ENCODE peak calls at places on chromosomes 16 and 17, in nine cellular contexts. One of them, this sample, is unnamed.

GRCh38 chr17:19753661-19754463 is 5.8 kb upstream of the ALDH3A1 start:
- DNase-seq in lung microvascular endothelial cell: no peak
- DNase-seq in activated T-cell treated with anti-CD3 and anti-CD28 coated beads, Interleukin-2, amount 50 U/mL, for 24 hours: no peak
- DNase-seq in iris pigment epithelial cell: no peak
- DNase-seq in MCF 10A: peak
- DNase-seq in NCI-H1105 treated with DMSO at 0.1 percent for 48 hours: peak
- DNase-seq in stimulated activated CD4-positive, alpha-beta T cell treated with anti-CD3 and anti-CD28 coated beads, Interleukin-12 subunit alpha, Interleukin-12 subunit beta, amount 100 ng/mL, for 48 hours: no peak
- DNase-seq in EL: peak
- DNase-seq in astrocyte of the spinal cord: no peak
- DNase-seq in this sample: peak

GRCh38 chr16:10172848-10173655 is 9.2 kb downstream of the GRIN2A start:
- DNase-seq in lung microvascular endothelial cell: no peak
- DNase-seq in activated T-cell treated with anti-CD3 and anti-CD28 coated beads, Interleukin-2, amount 50 U/mL, for 24 hours: no peak
- DNase-seq in iris pigment epithelial cell: no peak
- DNase-seq in MCF 10A: peak
- DNase-seq in NCI-H1105 treated with DMSO at 0.1 percent for 48 hours: no peak
- DNase-seq in stimulated activated CD4-positive, alpha-beta T cell treated with anti-CD3 and anti-CD28 coated beads, Interleukin-12 subunit alpha, Interleukin-12 subunit beta, amount 100 ng/mL, for 48 hours: no peak
- DNase-seq in EL: peak
- DNase-seq in astrocyte of the spinal cord: peak
- DNase-seq in this sample: no peak

GRCh38 chr17:80279895-80280294 is 19.2 kb downstream of the RNF213 start:
- DNase-seq in lung microvascular endothelial cell: peak
- DNase-seq in activated T-cell treated with anti-CD3 and anti-CD28 coated beads, Interleukin-2, amount 50 U/mL, for 24 hours: no peak
- DNase-seq in iris pigment epithelial cell: peak
- DNase-seq in MCF 10A: peak
- DNase-seq in NCI-H1105 treated with DMSO at 0.1 percent for 48 hours: no peak
- DNase-seq in stimulated activated CD4-positive, alpha-beta T cell treated with anti-CD3 and anti-CD28 coated beads, Interleukin-12 subunit alpha, Interleukin-12 subunit beta, amount 100 ng/mL, for 48 hours: no peak
- DNase-seq in EL: peak
- DNase-seq in astrocyte of the spinal cord: peak
- DNase-seq in this sample: no peak

GRCh38 chr17:74334393-74335039 is 8.5 kb downstream of the KIF19 start:
- DNase-seq in lung microvascular endothelial cell: no peak
- DNase-seq in activated T-cell treated with anti-CD3 and anti-CD28 coated beads, Interleukin-2, amount 50 U/mL, for 24 hours: no peak
- DNase-seq in iris pigment epithelial cell: peak
- DNase-seq in MCF 10A: no peak
- DNase-seq in NCI-H1105 treated with DMSO at 0.1 percent for 48 hours: no peak
- DNase-seq in stimulated activated CD4-positive, alpha-beta T cell treated with anti-CD3 and anti-CD28 coated beads, Interleukin-12 subunit alpha, Interleukin-12 subunit beta, amount 100 ng/mL, for 48 hours: no peak
- DNase-seq in EL: no peak
- DNase-seq in astrocyte of the spinal cord: peak
- DNase-seq in this sample: no peak

GRCh38 chr16:70611224-70611598 is 35.1 kb upstream of the IL34 start:
- DNase-seq in lung microvascular endothelial cell: no peak
- DNase-seq in activated T-cell treated with anti-CD3 and anti-CD28 coated beads, Interleukin-2, amount 50 U/mL, for 24 hours: no peak
- DNase-seq in iris pigment epithelial cell: no peak
- DNase-seq in MCF 10A: no peak
- DNase-seq in NCI-H1105 treated with DMSO at 0.1 percent for 48 hours: no peak
- DNase-seq in stimulated activated CD4-positive, alpha-beta T cell treated with anti-CD3 and anti-CD28 coated beads, Interleukin-12 subunit alpha, Interleukin-12 subunit beta, amount 100 ng/mL, for 48 hours: no peak
- DNase-seq in EL: no peak
- DNase-seq in astrocyte of the spinal cord: no peak
- DNase-seq in this sample: no peak

GRCh38 chr16:12637002-12637401 is 166.7 kb downstream of the CPPED1 start:
- DNase-seq in lung microvascular endothelial cell: no peak
- DNase-seq in activated T-cell treated with anti-CD3 and anti-CD28 coated beads, Interleukin-2, amount 50 U/mL, for 24 hours: no peak
- DNase-seq in iris pigment epithelial cell: peak
- DNase-seq in MCF 10A: no peak
- DNase-seq in NCI-H1105 treated with DMSO at 0.1 percent for 48 hours: no peak
- DNase-seq in stimulated activated CD4-positive, alpha-beta T cell treated with anti-CD3 and anti-CD28 coated beads, Interleukin-12 subunit alpha, Interleukin-12 subunit beta, amount 100 ng/mL, for 48 hours: no peak
- DNase-seq in EL: no peak
- DNase-seq in astrocyte of the spinal cord: no peak
- DNase-seq in this sample: no peak

GRCh38 chr16:1502092-1503004 is 9.2 kb downstream of the TELO2 start:
- DNase-seq in lung microvascular endothelial cell: no peak
- DNase-seq in activated T-cell treated with anti-CD3 and anti-CD28 coated beads, Interleukin-2, amount 50 U/mL, for 24 hours: no peak
- DNase-seq in iris pigment epithelial cell: no peak
- DNase-seq in MCF 10A: no peak
- DNase-seq in NCI-H1105 treated with DMSO at 0.1 percent for 48 hours: no peak
- DNase-seq in stimulated activated CD4-positive, alpha-beta T cell treated with anti-CD3 and anti-CD28 coated beads, Interleukin-12 subunit alpha, Interleukin-12 subunit beta, amount 100 ng/mL, for 48 hours: no peak
- DNase-seq in EL: no peak
- DNase-seq in astrocyte of the spinal cord: no peak
- DNase-seq in this sample: no peak

GRCh38 chr17:67467500-67468481 is 90.7 kb downstream of the PITPNC1 start:
- DNase-seq in lung microvascular endothelial cell: no peak
- DNase-seq in activated T-cell treated with anti-CD3 and anti-CD28 coated beads, Interleukin-2, amount 50 U/mL, for 24 hours: no peak
- DNase-seq in iris pigment epithelial cell: no peak
- DNase-seq in MCF 10A: no peak
- DNase-seq in NCI-H1105 treated with DMSO at 0.1 percent for 48 hours: no peak
- DNase-seq in stimulated activated CD4-positive, alpha-beta T cell treated with anti-CD3 and anti-CD28 coated beads, Interleukin-12 subunit alpha, Interleukin-12 subunit beta, amount 100 ng/mL, for 48 hours: no peak
- DNase-seq in EL: no peak
- DNase-seq in astrocyte of the spinal cord: no peak
- DNase-seq in this sample: no peak

GRCh38 chr16:26019406-26019805 is 327.6 kb downstream of the HS3ST4 start:
- DNase-seq in lung microvascular endothelial cell: no peak
- DNase-seq in activated T-cell treated with anti-CD3 and anti-CD28 coated beads, Interleukin-2, amount 50 U/mL, for 24 hours: no peak
- DNase-seq in iris pigment epithelial cell: no peak
- DNase-seq in MCF 10A: no peak
- DNase-seq in NCI-H1105 treated with DMSO at 0.1 percent for 48 hours: peak
- DNase-seq in stimulated activated CD4-positive, alpha-beta T cell treated with anti-CD3 and anti-CD28 coated beads, Interleukin-12 subunit alpha, Interleukin-12 subunit beta, amount 100 ng/mL, for 48 hours: no peak
- DNase-seq in EL: no peak
- DNase-seq in astrocyte of the spinal cord: no peak
- DNase-seq in this sample: no peak

GRCh38 chr17:4919511-4920047 is 12.5 kb upstream of the GP1BA start:
- DNase-seq in lung microvascular endothelial cell: no peak
- DNase-seq in activated T-cell treated with anti-CD3 and anti-CD28 coated beads, Interleukin-2, amount 50 U/mL, for 24 hours: no peak
- DNase-seq in iris pigment epithelial cell: no peak
- DNase-seq in MCF 10A: no peak
- DNase-seq in NCI-H1105 treated with DMSO at 0.1 percent for 48 hours: no peak
- DNase-seq in stimulated activated CD4-positive, alpha-beta T cell treated with anti-CD3 and anti-CD28 coated beads, Interleukin-12 subunit alpha, Interleukin-12 subunit beta, amount 100 ng/mL, for 48 hours: no peak
- DNase-seq in EL: no peak
- DNase-seq in astrocyte of the spinal cord: no peak
- DNase-seq in this sample: no peak

GRCh38 chr16:79286646-79287423 is 313.7 kb downstream of the MAF start:
- DNase-seq in lung microvascular endothelial cell: no peak
- DNase-seq in activated T-cell treated with anti-CD3 and anti-CD28 coated beads, Interleukin-2, amount 50 U/mL, for 24 hours: no peak
- DNase-seq in iris pigment epithelial cell: no peak
- DNase-seq in MCF 10A: no peak
- DNase-seq in NCI-H1105 treated with DMSO at 0.1 percent for 48 hours: peak
- DNase-seq in stimulated activated CD4-positive, alpha-beta T cell treated with anti-CD3 and anti-CD28 coated beads, Interleukin-12 subunit alpha, Interleukin-12 subunit beta, amount 100 ng/mL, for 48 hours: no peak
- DNase-seq in EL: no peak
- DNase-seq in astrocyte of the spinal cord: no peak
- DNase-seq in this sample: no peak

GRCh38 chr17:61409301-61410099 is 9.9 kb downstream of the TBX2 start:
- DNase-seq in lung microvascular endothelial cell: peak
- DNase-seq in activated T-cell treated with anti-CD3 and anti-CD28 coated beads, Interleukin-2, amount 50 U/mL, for 24 hours: peak
- DNase-seq in iris pigment epithelial cell: peak
- DNase-seq in MCF 10A: peak
- DNase-seq in NCI-H1105 treated with DMSO at 0.1 percent for 48 hours: peak
- DNase-seq in stimulated activated CD4-positive, alpha-beta T cell treated with anti-CD3 and anti-CD28 coated beads, Interleukin-12 subunit alpha, Interleukin-12 subunit beta, amount 100 ng/mL, for 48 hours: no peak
- DNase-seq in EL: peak
- DNase-seq in astrocyte of the spinal cord: no peak
- DNase-seq in this sample: peak

GRCh38 chr16:4160663-4161436 is 44.6 kb upstream of the ADCY9 start:
- DNase-seq in lung microvascular endothelial cell: no peak
- DNase-seq in activated T-cell treated with anti-CD3 and anti-CD28 coated beads, Interleukin-2, amount 50 U/mL, for 24 hours: no peak
- DNase-seq in iris pigment epithelial cell: peak
- DNase-seq in MCF 10A: peak
- DNase-seq in NCI-H1105 treated with DMSO at 0.1 percent for 48 hours: no peak
- DNase-seq in stimulated activated CD4-positive, alpha-beta T cell treated with anti-CD3 and anti-CD28 coated beads, Interleukin-12 subunit alpha, Interleukin-12 subunit beta, amount 100 ng/mL, for 48 hours: no peak
- DNase-seq in EL: peak
- DNase-seq in astrocyte of the spinal cord: no peak
- DNase-seq in this sample: no peak

GRCh38 chr16:89031715-89032659 is 55.0 kb upstream of the CBFA2T3 start:
- DNase-seq in lung microvascular endothelial cell: no peak
- DNase-seq in activated T-cell treated with anti-CD3 and anti-CD28 coated beads, Interleukin-2, amount 50 U/mL, for 24 hours: peak
- DNase-seq in iris pigment epithelial cell: no peak
- DNase-seq in MCF 10A: no peak
- DNase-seq in NCI-H1105 treated with DMSO at 0.1 percent for 48 hours: no peak
- DNase-seq in stimulated activated CD4-positive, alpha-beta T cell treated with anti-CD3 and anti-CD28 coated beads, Interleukin-12 subunit alpha, Interleukin-12 subunit beta, amount 100 ng/mL, for 48 hours: peak
- DNase-seq in EL: no peak
- DNase-seq in astrocyte of the spinal cord: no peak
- DNase-seq in this sample: no peak

GRCh38 chr17:57707892-57708291 is 37.2 kb downstream of the CCDC182 start:
- DNase-seq in lung microvascular endothelial cell: no peak
- DNase-seq in activated T-cell treated with anti-CD3 and anti-CD28 coated beads, Interleukin-2, amount 50 U/mL, for 24 hours: no peak
- DNase-seq in iris pigment epithelial cell: no peak
- DNase-seq in MCF 10A: no peak
- DNase-seq in NCI-H1105 treated with DMSO at 0.1 percent for 48 hours: no peak
- DNase-seq in stimulated activated CD4-positive, alpha-beta T cell treated with anti-CD3 and anti-CD28 coated beads, Interleukin-12 subunit alpha, Interleukin-12 subunit beta, amount 100 ng/mL, for 48 hours: no peak
- DNase-seq in EL: no peak
- DNase-seq in astrocyte of the spinal cord: no peak
- DNase-seq in this sample: no peak

GRCh38 chr16:63883091-63883490 is 1238.8 kb downstream of the CDH11 start:
- DNase-seq in lung microvascular endothelial cell: no peak
- DNase-seq in activated T-cell treated with anti-CD3 and anti-CD28 coated beads, Interleukin-2, amount 50 U/mL, for 24 hours: no peak
- DNase-seq in iris pigment epithelial cell: no peak
- DNase-seq in MCF 10A: no peak
- DNase-seq in NCI-H1105 treated with DMSO at 0.1 percent for 48 hours: no peak
- DNase-seq in stimulated activated CD4-positive, alpha-beta T cell treated with anti-CD3 and anti-CD28 coated beads, Interleukin-12 subunit alpha, Interleukin-12 subunit beta, amount 100 ng/mL, for 48 hours: no peak
- DNase-seq in EL: no peak
- DNase-seq in astrocyte of the spinal cord: no peak
- DNase-seq in this sample: no peak

GRCh38 chr17:5789443-5789842 is 205.1 kb upstream of the NLRP1 start:
- DNase-seq in lung microvascular endothelial cell: peak
- DNase-seq in activated T-cell treated with anti-CD3 and anti-CD28 coated beads, Interleukin-2, amount 50 U/mL, for 24 hours: no peak
- DNase-seq in iris pigment epithelial cell: peak
- DNase-seq in MCF 10A: no peak
- DNase-seq in NCI-H1105 treated with DMSO at 0.1 percent for 48 hours: no peak
- DNase-seq in stimulated activated CD4-positive, alpha-beta T cell treated with anti-CD3 and anti-CD28 coated beads, Interleukin-12 subunit alpha, Interleukin-12 subunit beta, amount 100 ng/mL, for 48 hours: no peak
- DNase-seq in EL: no peak
- DNase-seq in astrocyte of the spinal cord: peak
- DNase-seq in this sample: no peak

GRCh38 chr16:82425661-82426060 is 201.1 kb upstream of the CDH13 start:
- DNase-seq in lung microvascular endothelial cell: no peak
- DNase-seq in activated T-cell treated with anti-CD3 and anti-CD28 coated beads, Interleukin-2, amount 50 U/mL, for 24 hours: no peak
- DNase-seq in iris pigment epithelial cell: no peak
- DNase-seq in MCF 10A: peak
- DNase-seq in NCI-H1105 treated with DMSO at 0.1 percent for 48 hours: no peak
- DNase-seq in stimulated activated CD4-positive, alpha-beta T cell treated with anti-CD3 and anti-CD28 coated beads, Interleukin-12 subunit alpha, Interleukin-12 subunit beta, amount 100 ng/mL, for 48 hours: no peak
- DNase-seq in EL: no peak
- DNase-seq in astrocyte of the spinal cord: no peak
- DNase-seq in this sample: no peak

GRCh38 chr17:28346746-28347246 is 10.5 kb downstream of the POLDIP2 start:
- DNase-seq in lung microvascular endothelial cell: peak
- DNase-seq in activated T-cell treated with anti-CD3 and anti-CD28 coated beads, Interleukin-2, amount 50 U/mL, for 24 hours: no peak
- DNase-seq in iris pigment epithelial cell: peak
- DNase-seq in MCF 10A: no peak
- DNase-seq in NCI-H1105 treated with DMSO at 0.1 percent for 48 hours: no peak
- DNase-seq in stimulated activated CD4-positive, alpha-beta T cell treated with anti-CD3 and anti-CD28 coated beads, Interleukin-12 subunit alpha, Interleukin-12 subunit beta, amount 100 ng/mL, for 48 hours: no peak
- DNase-seq in EL: no peak
- DNase-seq in astrocyte of the spinal cord: no peak
- DNase-seq in this sample: no peak

GRCh38 chr16:70157477-70158260 is 15.9 kb upstream of the CLEC18C start:
- DNase-seq in lung microvascular endothelial cell: no peak
- DNase-seq in activated T-cell treated with anti-CD3 and anti-CD28 coated beads, Interleukin-2, amount 50 U/mL, for 24 hours: no peak
- DNase-seq in iris pigment epithelial cell: no peak
- DNase-seq in MCF 10A: no peak
- DNase-seq in NCI-H1105 treated with DMSO at 0.1 percent for 48 hours: no peak
- DNase-seq in stimulated activated CD4-positive, alpha-beta T cell treated with anti-CD3 and anti-CD28 coated beads, Interleukin-12 subunit alpha, Interleukin-12 subunit beta, amount 100 ng/mL, for 48 hours: no peak
- DNase-seq in EL: no peak
- DNase-seq in astrocyte of the spinal cord: no peak
- DNase-seq in this sample: no peak

GRCh38 chr16:23410176-23410575 is 42.8 kb downstream of the COG7 start:
- DNase-seq in lung microvascular endothelial cell: no peak
- DNase-seq in activated T-cell treated with anti-CD3 and anti-CD28 coated beads, Interleukin-2, amount 50 U/mL, for 24 hours: no peak
- DNase-seq in iris pigment epithelial cell: peak
- DNase-seq in MCF 10A: no peak
- DNase-seq in NCI-H1105 treated with DMSO at 0.1 percent for 48 hours: peak
- DNase-seq in stimulated activated CD4-positive, alpha-beta T cell treated with anti-CD3 and anti-CD28 coated beads, Interleukin-12 subunit alpha, Interleukin-12 subunit beta, amount 100 ng/mL, for 48 hours: no peak
- DNase-seq in EL: peak
- DNase-seq in astrocyte of the spinal cord: peak
- DNase-seq in this sample: no peak

GRCh38 chr17:31564883-31565297 is 173.4 kb downstream of the RAB11FIP4 start:
- DNase-seq in lung microvascular endothelial cell: peak
- DNase-seq in activated T-cell treated with anti-CD3 and anti-CD28 coated beads, Interleukin-2, amount 50 U/mL, for 24 hours: no peak
- DNase-seq in iris pigment epithelial cell: peak
- DNase-seq in MCF 10A: peak
- DNase-seq in NCI-H1105 treated with DMSO at 0.1 percent for 48 hours: no peak
- DNase-seq in stimulated activated CD4-positive, alpha-beta T cell treated with anti-CD3 and anti-CD28 coated beads, Interleukin-12 subunit alpha, Interleukin-12 subunit beta, amount 100 ng/mL, for 48 hours: no peak
- DNase-seq in EL: peak
- DNase-seq in astrocyte of the spinal cord: peak
- DNase-seq in this sample: peak

GRCh38 chr17:28381141-28381825 is 9.8 kb downstream of the SARM1 start:
- DNase-seq in lung microvascular endothelial cell: peak
- DNase-seq in activated T-cell treated with anti-CD3 and anti-CD28 coated beads, Interleukin-2, amount 50 U/mL, for 24 hours: peak
- DNase-seq in iris pigment epithelial cell: no peak
- DNase-seq in MCF 10A: no peak
- DNase-seq in NCI-H1105 treated with DMSO at 0.1 percent for 48 hours: no peak
- DNase-seq in stimulated activated CD4-positive, alpha-beta T cell treated with anti-CD3 and anti-CD28 coated beads, Interleukin-12 subunit alpha, Interleukin-12 subunit beta, amount 100 ng/mL, for 48 hours: no peak
- DNase-seq in EL: no peak
- DNase-seq in astrocyte of the spinal cord: no peak
- DNase-seq in this sample: no peak

GRCh38 chr16:66370786-66371684 is 4.5 kb downstream of the CDH5 start:
- DNase-seq in lung microvascular endothelial cell: no peak
- DNase-seq in activated T-cell treated with anti-CD3 and anti-CD28 coated beads, Interleukin-2, amount 50 U/mL, for 24 hours: no peak
- DNase-seq in iris pigment epithelial cell: no peak
- DNase-seq in MCF 10A: no peak
- DNase-seq in NCI-H1105 treated with DMSO at 0.1 percent for 48 hours: no peak
- DNase-seq in stimulated activated CD4-positive, alpha-beta T cell treated with anti-CD3 and anti-CD28 coated beads, Interleukin-12 subunit alpha, Interleukin-12 subunit beta, amount 100 ng/mL, for 48 hours: no peak
- DNase-seq in EL: no peak
- DNase-seq in astrocyte of the spinal cord: no peak
- DNase-seq in this sample: no peak